ENCODE peak calls at places on chromosome 5, in four cellular contexts. K is HCT116, M is Panc1, G is K562. L is an unnamed sample. For H3K27me3, the result is how much of the 10 kb centered on the place peaks cover.

GRCh38 chr5:118791986-118792734 is 196.2 kb downstream of the DTWD2 start:
- DNase-seq in M (peak), G (peak), K (peak), L (peak)

GRCh38 chr5:92969191-92969780 is 611.7 kb downstream of the NR2F1-AS1 start:
- DNase-seq in M (no peak), G (no peak), K (no peak), L (peak)

GRCh38 chr5:113092683-113093082 is 116.1 kb downstream of the DCP2 start:
- DNase-seq in K (no peak), M (no peak), G (no peak), L (no peak)

GRCh38 chr5:4058899-4059298 is 463.3 kb downstream of the IRX1 start:
- DNase-seq in M (no peak), K (no peak), G (no peak), L (no peak)

GRCh38 chr5:173535166-173535975 is 81.1 kb downstream of the BOD1 start:
- DNase-seq in G (no peak), K (no peak), M (no peak), L (no peak)

GRCh38 chr5:75037106-75037505 is 15.3 kb downstream of the GCNT4 start:
- DNase-seq in K (peak), G (no peak), M (no peak), L (peak)

GRCh38 chr5:10573487-10574145 is 9.7 kb downstream of the ANKRD33B start:
- DNase-seq in M (no peak), G (no peak), K (no peak), L (no peak)

GRCh38 chr5:143494162-143494561 is 90.7 kb upstream of the NR3C1 start:
- DNase-seq in G (no peak), K (no peak), M (no peak), L (no peak)

GRCh38 chr5:76818844-76819831 is at the start of gene F2RL1:
- DNase-seq in K (peak), M (no peak), G (peak), L (peak)

GRCh38 chr5:95141141-95141540 is 143.8 kb downstream of the MCTP1 start:
- DNase-seq in K (no peak), M (no peak), G (no peak), L (no peak)

GRCh38 chr5:156019786-156020185 is 307.2 kb upstream of the SGCD start:
- DNase-seq in K (no peak), M (no peak), G (no peak), L (no peak)

GRCh38 chr5:41200506-41200905 is 12.8 kb downstream of the C6 start:
- DNase-seq in M (no peak), G (no peak), K (no peak), L (no peak)

GRCh38 chr5:172383231-172383802 is 71.0 kb downstream of the SH3PXD2B start:
- DNase-seq in G (no peak), K (no peak), M (peak), L (peak)

GRCh38 chr5:77851229-77852067 is 75.3 kb upstream of the TBCA start:
- DNase-seq in G (no peak), K (no peak), M (no peak), L (no peak)

GRCh38 chr5:170049713-170050112 is 56.0 kb upstream of the FOXI1 start:
- DNase-seq in G (no peak), M (no peak), K (no peak), L (no peak)

GRCh38 chr5:32299059-32299677 is 13.6 kb downstream of the MTMR12 start:
- DNase-seq in K (no peak), G (no peak), M (no peak), L (no peak)

GRCh38 chr5:91794455-91794854 is 411.3 kb upstream of the ARRDC3 start:
- DNase-seq in G (no peak), K (no peak), M (no peak), L (no peak)

GRCh38 chr5:4989121-4989520 is 151.0 kb upstream of the ADAMTS16 start:
- DNase-seq in M (no peak), K (no peak), G (no peak), L (no peak)

GRCh38 chr5:77957-78804 is 13.8 kb upstream of the PLEKHG4B start:
- DNase-seq in M (no peak), K (peak), G (peak), L (peak)
- TF ChIP-seq TCF7L2 in M (no peak), K (no peak), G (no peak), L (no peak)

DNA sequence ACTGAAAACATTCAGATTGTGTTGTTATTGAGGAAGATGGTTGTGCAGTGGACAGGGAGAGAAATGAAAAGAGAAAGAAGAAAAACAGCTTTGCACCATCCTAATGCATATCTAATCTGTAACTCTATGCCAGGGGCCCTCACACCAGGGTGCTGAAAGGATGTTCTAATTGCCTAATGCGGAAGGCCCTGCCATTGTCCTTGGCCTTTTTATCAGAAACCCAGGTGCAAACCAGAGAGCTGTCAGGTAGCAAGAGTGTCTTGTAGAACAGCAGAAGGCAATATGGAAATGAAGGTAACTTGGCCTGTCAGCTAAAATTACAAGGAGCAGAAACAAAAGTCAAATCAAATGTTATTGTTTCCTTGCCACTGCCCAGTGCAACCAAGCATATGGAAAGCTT is 384.5 kb upstream of the PIK3R1 start:
- DNase-seq in G (no peak), M (no peak), K (no peak), L (no peak)
- H3K27me3 ChIP-seq in G (under half), M (under half), K (under half), L (under half)

GRCh38 chr5:127518319-127518621 is 830 bp downstream of the PRRC1 start:
- DNase-seq in K (no peak), M (no peak), G (no peak), L (no peak)
- TF ChIP-seq TCF7L2 in K (no peak), M (no peak), G (no peak), L (no peak)

GRCh38 chr5:56608216-56608925 is 207.0 kb upstream of the MAP3K1 start:
- DNase-seq in K (no peak), M (no peak), G (no peak), L (no peak)

GRCh38 chr5:56607074-56607473 is 208.3 kb upstream of the MAP3K1 start:
- DNase-seq in K (no peak), G (no peak), M (no peak), L (no peak)

GRCh38 chr5:56607551-56607950 is 207.8 kb upstream of the MAP3K1 start:
- DNase-seq in K (no peak), G (no peak), M (no peak), L (no peak)

GRCh38 chr5:56610093-56610698 is 205.2 kb upstream of the MAP3K1 start:
- DNase-seq in M (no peak), K (no peak), G (no peak), L (no peak)

DNA sequence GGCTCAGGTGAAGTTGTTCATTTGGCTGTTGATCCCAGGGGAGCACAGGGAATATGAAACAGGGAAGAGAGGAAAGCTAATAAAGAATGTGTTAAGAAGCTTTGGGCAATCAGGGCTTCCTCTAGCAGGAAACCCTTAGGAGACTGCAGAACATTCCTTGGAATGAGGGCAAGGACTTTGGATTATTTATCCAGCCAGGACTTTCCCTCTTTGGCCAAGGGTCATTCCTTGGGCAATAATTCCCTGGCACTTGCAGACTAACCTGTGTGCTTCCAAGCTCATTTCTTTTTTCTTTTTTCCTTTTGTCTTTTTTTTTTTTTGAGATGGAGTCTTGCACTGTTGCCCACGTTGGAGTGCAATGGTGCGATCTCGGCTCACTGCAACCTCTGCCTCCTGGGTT is 209.1 kb upstream of the MAP3K1 start:
- DNase-seq in K (no peak), G (no peak), M (no peak), L (no peak)
- H3K27me3 ChIP-seq in K (under half), G (under half), M (under half), L (under half)

GRCh38 chr5:164009628-164010027 is 504.2 kb downstream of the MAT2B start:
- DNase-seq in M (no peak), G (no peak), K (no peak), L (no peak)
- TF ChIP-seq TCF7L2 in M (no peak), G (no peak), K (no peak), L (no peak)

GRCh38 chr5:122315511-122315910 is 3.5 kb downstream of the SNCAIP start:
- DNase-seq in K (no peak), G (no peak), M (no peak), L (no peak)

GRCh38 chr5:122319897-122320296 is 7.9 kb downstream of the SNCAIP start:
- DNase-seq in K (no peak), G (no peak), M (no peak), L (no peak)

GRCh38 chr5:122313001-122313402 is 965 bp downstream of the SNCAIP start:
- DNase-seq in M (no peak), G (no peak), K (no peak), L (no peak)

GRCh38 chr5:122313941-122314340 is 1.9 kb downstream of the SNCAIP start:
- DNase-seq in M (no peak), K (no peak), G (no peak), L (no peak)

DNA sequence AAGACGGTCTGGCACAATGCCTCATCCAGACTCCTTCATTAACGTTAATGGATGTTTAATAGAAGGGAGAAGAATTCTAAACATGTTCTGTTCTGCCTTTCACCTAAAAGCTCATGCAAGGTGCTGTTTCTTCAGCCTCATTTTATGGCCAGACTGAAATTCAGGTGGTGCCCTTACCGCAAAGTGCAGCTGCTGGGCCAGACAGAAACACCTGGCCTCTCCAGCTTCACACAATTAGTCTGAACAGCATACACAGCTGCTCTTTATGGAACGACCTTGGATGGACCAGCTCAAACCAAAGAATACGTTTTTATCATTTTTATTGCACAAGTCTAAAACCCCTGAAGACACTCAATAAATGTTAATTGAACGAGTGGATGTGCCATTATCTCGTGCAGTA is 4.6 kb downstream of the SNCAIP start:
- DNase-seq in G (no peak), M (no peak), K (no peak), L (no peak)
- H3K27me3 ChIP-seq in G (under half), M (under half), K (under half), L (under half)

DNA sequence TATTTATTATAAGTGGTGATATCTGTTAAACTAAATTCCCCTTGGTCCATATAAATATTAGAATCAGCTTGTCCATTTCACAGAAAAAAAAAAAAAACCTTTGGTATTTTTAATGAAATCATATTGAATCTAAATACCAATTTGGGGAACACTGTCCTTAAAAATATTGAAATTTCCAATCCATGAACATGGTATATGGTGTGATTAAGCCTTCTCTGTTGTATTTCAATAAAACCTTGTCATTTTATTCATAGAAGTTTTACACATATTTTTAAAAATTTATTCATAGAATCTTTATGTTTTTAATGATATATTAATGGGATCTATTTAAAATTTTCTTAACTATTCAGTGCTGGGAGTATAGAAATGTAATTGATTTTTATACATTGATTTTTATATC is 135.3 kb downstream of the CEP120 start:
- DNase-seq in M (no peak), K (no peak), G (no peak), L (no peak)
- TF ChIP-seq TCF7L2 in M (no peak), K (no peak), G (no peak), L (no peak)

GRCh38 chr5:66805514-66806430 is 209.6 kb downstream of the MAST4 start:
- DNase-seq in M (no peak), G (no peak), K (no peak), L (no peak)
- H3K27me3 ChIP-seq in M (under half), G (under half), K (half or more), L (under half)

GRCh38 chr5:165627548-165628170 is 2122.2 kb downstream of the MAT2B start:
- DNase-seq in M (no peak), K (no peak), G (no peak), L (peak)

GRCh38 chr5:165624547-165624946 is 2119.1 kb downstream of the MAT2B start:
- DNase-seq in G (no peak), K (no peak), M (no peak), L (no peak)

GRCh38 chr5:165630211-165630866 is 2124.9 kb downstream of the MAT2B start:
- DNase-seq in M (peak), G (peak), K (no peak), L (peak)

GRCh38 chr5:165622864-165623536 is 2117.6 kb downstream of the MAT2B start:
- DNase-seq in M (no peak), K (no peak), G (no peak), L (no peak)

GRCh38 chr5:165626161-165626560 is 2120.7 kb downstream of the MAT2B start:
- DNase-seq in G (no peak), K (no peak), M (no peak), L (no peak)
- TF ChIP-seq TCF7L2 in G (no peak), K (no peak), M (no peak), L (no peak)

DNA sequence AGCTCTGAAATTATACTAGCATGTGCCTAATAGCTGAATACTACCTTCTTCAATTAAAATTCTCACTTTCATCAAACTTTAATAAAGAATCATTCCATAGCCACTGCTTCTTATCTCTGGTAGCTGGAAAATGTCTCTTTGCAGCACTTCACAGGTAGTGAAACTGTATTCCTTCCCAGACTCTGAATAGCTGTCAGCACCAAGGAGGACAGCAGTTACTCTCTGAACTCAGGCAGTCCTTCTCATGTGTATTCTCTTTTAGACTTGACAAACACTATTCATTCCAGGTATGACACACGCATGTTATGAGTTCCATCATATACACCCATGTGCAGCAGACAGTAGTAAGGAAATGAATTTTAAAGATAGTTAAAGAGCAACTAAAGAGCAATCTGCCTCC is 627.1 kb downstream of the EFNA5 start:
- DNase-seq in M (no peak), K (no peak), G (no peak), L (no peak)
- H3K27me3 ChIP-seq in M (under half), K (under half), G (under half), L (under half)

L was measured in HepG2.